ENCODE peak calls at places on chromosome 18, in six cellular contexts. S is body of pancreas; U is heart right ventricle; G is HepG2; X is CD8-positive, alpha-beta T cell; L is IMR-90. Q is an unnamed sample. For H3K4me1 and H3K36me3, the result is how much of the 10 kb centered on the place peaks cover.

GRCh38 chr18:45910405-45911023 is 56.6 kb downstream of the EPG5 start:
- DNase-seq in S (peak), L (peak), G (peak), X (peak), U (peak), Q (peak)

GRCh38 chr18:48641981-48642380 is 103.2 kb downstream of the CTIF start:
- DNase-seq in U (no peak), X (no peak), L (peak), G (no peak), S (no peak), Q (no peak)

GRCh38 chr18:45540146-45540545 is 75.1 kb upstream of the SLC14A2 start:
- DNase-seq in S (no peak), X (no peak), L (no peak), G (no peak), U (no peak), Q (no peak)

GRCh38 chr18:25825066-25825465 is 265.3 kb downstream of the SS18 start:
- DNase-seq in X (no peak), S (no peak), L (no peak), U (no peak), G (no peak), Q (no peak)

GRCh38 chr18:41146301-41146700 is 808.7 kb upstream of the PIK3C3 start:
- DNase-seq in L (no peak), U (no peak), S (no peak), X (no peak), G (no peak), Q (no peak)

GRCh38 chr18:49582579-49582978 is 20.7 kb downstream of the LIPG start:
- DNase-seq in G (no peak), U (no peak), L (peak), X (no peak), S (no peak), Q (no peak)

GRCh38 chr18:51614033-51614432 is 416.6 kb upstream of the MEX3C start:
- DNase-seq in U (no peak), G (peak), S (peak), X (no peak), L (no peak), Q (no peak)

GRCh38 chr18:49597556-49597955 is 35.7 kb downstream of the LIPG start:
- DNase-seq in G (no peak), S (no peak), X (no peak), L (no peak), U (no peak), Q (no peak)

GRCh38 chr18:48816554-48816953 is 134.2 kb downstream of the SMAD7 start:
- DNase-seq in X (no peak), S (no peak), L (no peak), G (no peak), U (no peak), Q (no peak)

GRCh38 chr18:75107931-75108276 is 101.0 kb downstream of the PTGR3 start:
- DNase-seq in L (no peak), G (no peak), S (no peak), X (no peak), U (no peak), Q (no peak)

GRCh38 chr18:13379062-13379800 is 160.7 kb downstream of the LDLRAD4 start:
- DNase-seq in G (no peak), U (no peak), L (no peak), S (no peak), X (no peak), Q (no peak)

GRCh38 chr18:80200171-80200931 is 47.0 kb downstream of the PARD6G start:
- DNase-seq in G (peak), U (no peak), S (no peak), X (no peak), L (peak), Q (no peak)

GRCh38 chr18:49520661-49521145 is 33.7 kb upstream of the C18orf32 start:
- DNase-seq in X (no peak), S (no peak), U (no peak), G (no peak), L (peak), Q (no peak)

GRCh38 chr18:48023334-48024008 is 93.0 kb upstream of the SMAD2 start:
- DNase-seq in S (peak), G (peak), L (peak), U (no peak), X (no peak), Q (peak)

GRCh38 chr18:56795381-56795780 is 144.2 kb downstream of the WDR7 start:
- DNase-seq in U (no peak), S (no peak), G (no peak), X (no peak), L (peak), Q (no peak)

GRCh38 chr18:23114171-23114881 is 21.0 kb upstream of the CABLES1 start:
- DNase-seq in S (no peak), G (no peak), U (no peak), X (no peak), L (peak), Q (no peak)

GRCh38 chr18:31176531-31176930 is 13.9 kb upstream of the DSC1 start:
- DNase-seq in U (no peak), S (no peak), X (no peak), G (no peak), L (peak), Q (no peak)

GRCh38 chr18:424071-424868 is 76.2 kb downstream of the COLEC12 start:
- DNase-seq in X (no peak), L (no peak), G (no peak), S (no peak), U (no peak), Q (no peak)

GRCh38 chr18:23992119-23992940 is 22.2 kb upstream of the TTC39C start:
- DNase-seq in L (peak), U (peak), G (no peak), S (peak), X (no peak), Q (no peak)

DNA sequence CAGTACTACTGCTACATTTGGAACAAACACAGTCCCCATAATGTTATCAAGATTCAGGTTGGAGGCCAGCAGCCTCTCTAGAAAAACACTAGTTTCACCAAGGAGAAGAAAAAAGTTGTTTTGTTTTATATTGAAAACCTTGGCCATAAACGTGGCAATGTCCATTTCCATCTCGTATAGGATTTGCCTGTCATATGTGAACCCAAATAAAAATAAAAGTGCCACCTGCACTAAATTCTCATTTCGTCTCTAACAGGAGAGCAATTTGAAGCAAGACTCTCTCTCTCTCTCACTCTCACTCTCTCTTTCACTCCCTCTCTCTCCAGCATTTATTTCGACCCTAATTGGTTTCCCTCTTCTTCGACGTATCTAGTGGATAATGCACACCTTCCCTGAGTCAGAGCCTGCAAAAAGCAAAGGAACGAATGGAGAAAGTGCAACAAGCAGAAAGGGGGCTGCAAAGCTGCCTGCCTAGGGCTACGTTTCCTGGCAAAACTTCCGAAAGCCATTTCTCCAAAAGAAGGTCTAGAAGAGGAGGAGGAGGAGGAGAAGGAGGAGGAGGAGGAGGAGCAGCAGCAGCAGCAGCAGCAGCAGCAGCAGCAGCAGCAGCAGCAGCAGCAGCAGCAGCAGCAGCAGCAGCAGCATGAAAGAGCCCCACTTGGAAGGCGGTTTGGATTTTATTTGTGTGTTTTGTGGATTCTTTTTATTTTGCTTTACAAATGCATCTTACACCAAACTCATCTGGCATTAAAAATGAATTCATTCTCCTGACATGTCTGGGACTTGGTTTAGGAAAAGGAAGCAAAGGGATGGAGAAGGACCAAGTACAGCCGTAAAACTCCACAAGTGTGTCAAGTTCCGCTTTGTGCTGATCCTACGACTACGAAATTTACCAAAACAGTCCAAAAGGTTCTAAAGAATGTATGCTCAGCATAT is 2.1 kb downstream of the TCF4 start:
- DNase-seq in S (no peak), X (no peak), U (no peak), L (peak), G (no peak), Q (no peak)
- H3K4me1 ChIP-seq in S (under half), X (under half), U (half or more), L (under half), G (under half), Q (under half)

GRCh38 chr18:9218052-9218451 is 81.5 kb downstream of the ANKRD12 start:
- DNase-seq in L (peak), G (no peak), S (no peak), U (no peak), X (no peak), Q (no peak)
- H3K36me3 ChIP-seq in L (under half), G (under half), S (under half), U (under half), X (under half), Q (under half)

DNA sequence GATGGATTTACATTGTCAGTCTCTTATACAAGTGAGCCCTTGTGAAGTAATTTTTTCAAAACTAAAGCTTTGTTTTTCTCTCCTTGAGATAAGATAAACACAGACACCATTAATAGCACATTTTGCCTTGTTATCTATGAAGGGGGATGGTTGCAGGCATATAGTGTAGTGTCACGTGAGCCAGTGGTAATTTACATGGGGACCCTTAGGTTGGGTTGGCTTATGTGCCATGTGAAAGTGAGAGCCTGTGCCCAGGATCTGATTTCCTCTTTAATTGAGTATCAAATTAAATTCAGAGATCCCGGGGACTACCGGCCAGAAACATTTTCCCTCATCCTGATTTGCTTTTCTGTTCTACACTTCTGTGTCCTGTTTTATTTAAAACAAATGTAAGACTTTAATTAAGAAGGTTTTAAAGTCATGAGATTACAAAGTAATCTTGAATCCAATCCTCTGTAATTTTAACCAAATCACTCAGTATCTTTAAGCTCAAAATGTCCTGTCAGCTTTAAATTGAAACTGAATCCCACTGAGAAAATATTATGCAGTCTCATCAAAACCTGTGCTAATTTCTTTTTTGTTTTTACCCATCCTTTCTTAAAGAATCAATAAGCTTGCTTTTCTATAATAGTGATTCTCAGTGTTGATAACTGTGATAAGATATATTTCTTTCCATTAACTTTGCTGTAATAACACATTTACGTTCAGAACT is 63.8 kb downstream of the PTPRM start:
- DNase-seq in L (no peak), S (no peak), U (no peak), X (no peak), G (no peak), Q (no peak)
- H3K4me1 ChIP-seq in L (under half), S (under half), U (half or more), X (under half), G (under half), Q (under half)

GRCh38 chr18:59340312-59340711 is 18.8 kb downstream of the LMAN1 start:
- DNase-seq in S (no peak), L (no peak), X (no peak), G (no peak), U (no peak), Q (no peak)
- H3K36me3 ChIP-seq in S (under half), L (under half), X (under half), G (under half), U (half or more), Q (under half)

GRCh38 chr18:35618289-35618688 is 36.7 kb downstream of the GALNT1 start:
- DNase-seq in U (no peak), G (no peak), S (no peak), L (no peak), X (no peak), Q (no peak)

GRCh38 chr18:35618703-35619102 is 37.2 kb downstream of the GALNT1 start:
- DNase-seq in U (no peak), G (no peak), L (peak), S (no peak), X (no peak), Q (no peak)

GRCh38 chr18:35619941-35620340 is 38.4 kb downstream of the GALNT1 start:
- DNase-seq in X (no peak), G (no peak), L (no peak), U (no peak), S (no peak), Q (no peak)

GRCh38 chr18:35619468-35619867 is 37.9 kb downstream of the GALNT1 start:
- DNase-seq in U (no peak), G (no peak), L (no peak), S (no peak), X (no peak), Q (no peak)

GRCh38 chr18:35620765-35621164 is 39.2 kb downstream of the GALNT1 start:
- DNase-seq in X (no peak), G (no peak), S (no peak), L (no peak), U (no peak), Q (no peak)
- H3K4me1 ChIP-seq in X (under half), G (under half), S (under half), L (under half), U (half or more), Q (under half)

GRCh38 chr18:8493141-8493540 is 116.1 kb upstream of the RAB12 start:
- DNase-seq in X (no peak), L (no peak), S (no peak), G (no peak), U (no peak), Q (no peak)
- H3K36me3 ChIP-seq in X (under half), L (under half), S (under half), G (under half), U (under half), Q (under half)

GRCh38 chr18:55416791-55417190 is 171.2 kb downstream of the TCF4 start:
- DNase-seq in S (no peak), L (no peak), U (no peak), G (no peak), X (no peak), Q (no peak)
- H3K4me1 ChIP-seq in S (under half), L (under half), U (half or more), G (under half), X (under half), Q (under half)

GRCh38 chr18:2797951-2798350 is 48.9 kb upstream of the EMILIN2 start:
- DNase-seq in L (no peak), X (no peak), G (no peak), S (no peak), U (no peak), Q (no peak)
- H3K36me3 ChIP-seq in L (under half), X (under half), G (under half), S (under half), U (under half), Q (under half)